ENCODE peak calls at places on chromosomes 6 and 20, in five cellular contexts. One of them, this sample, is unnamed.

GRCh38 chr6:148926478-148926877 is 179.6 kb downstream of the UST start:
- DNase-seq in stimulated activated CD4-positive, alpha-beta T cell treated with anti-CD3 and anti-CD28 coated beads, TNF-alpha, amount 100 ng/mL, for 4 hours: no peak
- DNase-seq in activated naive CD4-positive, alpha-beta T cell: no peak
- DNase-seq in iPS-NIHi11: no peak
- DNase-seq in GDM1: no peak
- DNase-seq in this sample: no peak

GRCh38 chr6:143117108-143117507 is 56.4 kb downstream of the AIG1 start:
- DNase-seq in stimulated activated CD4-positive, alpha-beta T cell treated with anti-CD3 and anti-CD28 coated beads, TNF-alpha, amount 100 ng/mL, for 4 hours: no peak
- DNase-seq in GDM1: no peak
- DNase-seq in iPS-NIHi11: no peak
- DNase-seq in activated naive CD4-positive, alpha-beta T cell: no peak
- DNase-seq in this sample: no peak

GRCh38 chr20:22795897-22796296 is 211.5 kb upstream of the FOXA2 start:
- DNase-seq in iPS-NIHi11: no peak
- DNase-seq in stimulated activated CD4-positive, alpha-beta T cell treated with anti-CD3 and anti-CD28 coated beads, TNF-alpha, amount 100 ng/mL, for 4 hours: no peak
- DNase-seq in GDM1: no peak
- DNase-seq in activated naive CD4-positive, alpha-beta T cell: no peak
- DNase-seq in this sample: no peak

GRCh38 chr6:168130683-168131371 is 51.8 kb upstream of the FRMD1 start:
- DNase-seq in iPS-NIHi11: peak
- DNase-seq in stimulated activated CD4-positive, alpha-beta T cell treated with anti-CD3 and anti-CD28 coated beads, TNF-alpha, amount 100 ng/mL, for 4 hours: no peak
- DNase-seq in GDM1: no peak
- DNase-seq in activated naive CD4-positive, alpha-beta T cell: no peak
- DNase-seq in this sample: peak

GRCh38 chr6:72784581-72784980 is 162.7 kb downstream of the KCNQ5 start:
- DNase-seq in stimulated activated CD4-positive, alpha-beta T cell treated with anti-CD3 and anti-CD28 coated beads, TNF-alpha, amount 100 ng/mL, for 4 hours: no peak
- DNase-seq in GDM1: no peak
- DNase-seq in activated naive CD4-positive, alpha-beta T cell: no peak
- DNase-seq in iPS-NIHi11: no peak
- DNase-seq in this sample: no peak

GRCh38 chr6:22600059-22600458 is 30.7 kb downstream of the HDGFL1 start:
- DNase-seq in GDM1: no peak
- DNase-seq in stimulated activated CD4-positive, alpha-beta T cell treated with anti-CD3 and anti-CD28 coated beads, TNF-alpha, amount 100 ng/mL, for 4 hours: no peak
- DNase-seq in iPS-NIHi11: no peak
- DNase-seq in activated naive CD4-positive, alpha-beta T cell: no peak
- DNase-seq in this sample: no peak

GRCh38 chr6:36098920-36099647 is 31.2 kb upstream of the MAPK13 start:
- DNase-seq in iPS-NIHi11: peak
- DNase-seq in GDM1: peak
- DNase-seq in activated naive CD4-positive, alpha-beta T cell: no peak
- DNase-seq in stimulated activated CD4-positive, alpha-beta T cell treated with anti-CD3 and anti-CD28 coated beads, TNF-alpha, amount 100 ng/mL, for 4 hours: no peak
- DNase-seq in this sample: no peak

GRCh38 chr20:31573555-31574295 is 31.4 kb upstream of the ID1 start:
- DNase-seq in activated naive CD4-positive, alpha-beta T cell: no peak
- DNase-seq in iPS-NIHi11: no peak
- DNase-seq in stimulated activated CD4-positive, alpha-beta T cell treated with anti-CD3 and anti-CD28 coated beads, TNF-alpha, amount 100 ng/mL, for 4 hours: no peak
- DNase-seq in GDM1: no peak
- DNase-seq in this sample: no peak

GRCh38 chr6:12842126-12842525 is 125.6 kb downstream of the PHACTR1 start:
- DNase-seq in stimulated activated CD4-positive, alpha-beta T cell treated with anti-CD3 and anti-CD28 coated beads, TNF-alpha, amount 100 ng/mL, for 4 hours: no peak
- DNase-seq in iPS-NIHi11: no peak
- DNase-seq in activated naive CD4-positive, alpha-beta T cell: no peak
- DNase-seq in GDM1: no peak
- DNase-seq in this sample: no peak

GRCh38 chr6:87115402-87116135 is 20.7 kb upstream of the CGA start:
- DNase-seq in GDM1: no peak
- DNase-seq in iPS-NIHi11: no peak
- DNase-seq in stimulated activated CD4-positive, alpha-beta T cell treated with anti-CD3 and anti-CD28 coated beads, TNF-alpha, amount 100 ng/mL, for 4 hours: no peak
- DNase-seq in activated naive CD4-positive, alpha-beta T cell: no peak
- DNase-seq in this sample: no peak

GRCh38 chr6:161233986-161234620 is 39.8 kb downstream of the AGPAT4 start:
- DNase-seq in activated naive CD4-positive, alpha-beta T cell: no peak
- DNase-seq in iPS-NIHi11: no peak
- DNase-seq in GDM1: no peak
- DNase-seq in stimulated activated CD4-positive, alpha-beta T cell treated with anti-CD3 and anti-CD28 coated beads, TNF-alpha, amount 100 ng/mL, for 4 hours: no peak
- DNase-seq in this sample: peak

GRCh38 chr6:96631248-96631647 is 68.3 kb downstream of the FHL5 start:
- DNase-seq in stimulated activated CD4-positive, alpha-beta T cell treated with anti-CD3 and anti-CD28 coated beads, TNF-alpha, amount 100 ng/mL, for 4 hours: peak
- DNase-seq in activated naive CD4-positive, alpha-beta T cell: no peak
- DNase-seq in iPS-NIHi11: no peak
- DNase-seq in GDM1: no peak
- DNase-seq in this sample: no peak

GRCh38 chr6:80767808-80768207 is 661.3 kb downstream of the BCKDHB start:
- DNase-seq in stimulated activated CD4-positive, alpha-beta T cell treated with anti-CD3 and anti-CD28 coated beads, TNF-alpha, amount 100 ng/mL, for 4 hours: no peak
- DNase-seq in GDM1: no peak
- DNase-seq in activated naive CD4-positive, alpha-beta T cell: no peak
- DNase-seq in iPS-NIHi11: peak
- DNase-seq in this sample: no peak

GRCh38 chr20:62806383-62807050 is 1.9 kb downstream of the OGFR start:
- DNase-seq in stimulated activated CD4-positive, alpha-beta T cell treated with anti-CD3 and anti-CD28 coated beads, TNF-alpha, amount 100 ng/mL, for 4 hours: no peak
- DNase-seq in iPS-NIHi11: no peak
- DNase-seq in GDM1: no peak
- DNase-seq in activated naive CD4-positive, alpha-beta T cell: no peak
- DNase-seq in this sample: no peak

GRCh38 chr6:33962186-33962585 is 158.4 kb upstream of the MLN start:
- DNase-seq in GDM1: no peak
- DNase-seq in activated naive CD4-positive, alpha-beta T cell: no peak
- DNase-seq in stimulated activated CD4-positive, alpha-beta T cell treated with anti-CD3 and anti-CD28 coated beads, TNF-alpha, amount 100 ng/mL, for 4 hours: no peak
- DNase-seq in iPS-NIHi11: no peak
- DNase-seq in this sample: peak

GRCh38 chr6:33959661-33960344 is 156.0 kb upstream of the MLN start:
- DNase-seq in iPS-NIHi11: no peak
- DNase-seq in stimulated activated CD4-positive, alpha-beta T cell treated with anti-CD3 and anti-CD28 coated beads, TNF-alpha, amount 100 ng/mL, for 4 hours: no peak
- DNase-seq in activated naive CD4-positive, alpha-beta T cell: no peak
- DNase-seq in GDM1: no peak
- DNase-seq in this sample: no peak

GRCh38 chr20:57849126-57849867 is 139.5 kb upstream of the PMEPA1 start:
- DNase-seq in stimulated activated CD4-positive, alpha-beta T cell treated with anti-CD3 and anti-CD28 coated beads, TNF-alpha, amount 100 ng/mL, for 4 hours: no peak
- DNase-seq in activated naive CD4-positive, alpha-beta T cell: no peak
- DNase-seq in iPS-NIHi11: no peak
- DNase-seq in GDM1: no peak
- DNase-seq in this sample: peak

GRCh38 chr6:89145962-89146747 is at the start of gene PM20D2:
- DNase-seq in iPS-NIHi11: peak
- DNase-seq in activated naive CD4-positive, alpha-beta T cell: peak
- DNase-seq in stimulated activated CD4-positive, alpha-beta T cell treated with anti-CD3 and anti-CD28 coated beads, TNF-alpha, amount 100 ng/mL, for 4 hours: peak
- DNase-seq in GDM1: peak
- DNase-seq in this sample: peak

GRCh38 chr6:154806804-154807203 is 73.6 kb downstream of the SCAF8 start:
- DNase-seq in activated naive CD4-positive, alpha-beta T cell: no peak
- DNase-seq in stimulated activated CD4-positive, alpha-beta T cell treated with anti-CD3 and anti-CD28 coated beads, TNF-alpha, amount 100 ng/mL, for 4 hours: no peak
- DNase-seq in iPS-NIHi11: no peak
- DNase-seq in GDM1: no peak
- DNase-seq in this sample: no peak

GRCh38 chr20:24694727-24695528 is 225.5 kb downstream of the SYNDIG1 start:
- DNase-seq in stimulated activated CD4-positive, alpha-beta T cell treated with anti-CD3 and anti-CD28 coated beads, TNF-alpha, amount 100 ng/mL, for 4 hours: no peak
- DNase-seq in GDM1: no peak
- DNase-seq in iPS-NIHi11: no peak
- DNase-seq in activated naive CD4-positive, alpha-beta T cell: no peak
- DNase-seq in this sample: peak

GRCh38 chr6:142945071-142945445 is at the start of gene HIVEP2:
- DNase-seq in GDM1: no peak
- DNase-seq in stimulated activated CD4-positive, alpha-beta T cell treated with anti-CD3 and anti-CD28 coated beads, TNF-alpha, amount 100 ng/mL, for 4 hours: peak
- DNase-seq in activated naive CD4-positive, alpha-beta T cell: peak
- DNase-seq in iPS-NIHi11: peak
- DNase-seq in this sample: peak

This sample was measured in osteocyte.